ENCODE peak calls at places on chromosome 20, in nine cellular contexts. One of them, this sample, is unnamed.

GRCh38 chr20:50366270-50367103 is 143.7 kb upstream of the PTPN1 start:
- DNase-seq in renal cortical epithelial cell: peak; percentile 92
- DNase-seq in germinal center: no peak
- DNase-seq in neural crest cell: no peak
- DNase-seq in left colon: peak; percentile 93
- DNase-seq in GM12865: no peak
- DNase-seq in HS-5: no peak
- DNase-seq in D721Med: no peak
- DNase-seq in esophagus muscularis mucosa: no peak
- DNase-seq in this sample: no peak

GRCh38 chr20:24102749-24103148 is 114.2 kb upstream of the GGTLC1 start:
- DNase-seq in germinal center: no peak
- DNase-seq in neural crest cell: no peak
- DNase-seq in renal cortical epithelial cell: no peak
- DNase-seq in HS-5: peak; percentile 5
- DNase-seq in esophagus muscularis mucosa: no peak
- DNase-seq in D721Med: no peak
- DNase-seq in GM12865: no peak
- DNase-seq in left colon: no peak
- DNase-seq in this sample: no peak

GRCh38 chr20:50717312-50717711 is 14.1 kb upstream of the PARD6B start:
- DNase-seq in esophagus muscularis mucosa: no peak
- DNase-seq in germinal center: no peak
- DNase-seq in left colon: no peak
- DNase-seq in D721Med: no peak
- DNase-seq in GM12865: no peak
- DNase-seq in renal cortical epithelial cell: no peak
- DNase-seq in neural crest cell: no peak
- DNase-seq in HS-5: no peak
- DNase-seq in this sample: no peak

GRCh38 chr20:23127506-23128279 is 41.6 kb upstream of the CD93 start:
- DNase-seq in HS-5: no peak
- DNase-seq in renal cortical epithelial cell: no peak
- DNase-seq in GM12865: no peak
- DNase-seq in left colon: peak; percentile 20
- DNase-seq in esophagus muscularis mucosa: no peak
- DNase-seq in D721Med: no peak
- DNase-seq in germinal center: no peak
- DNase-seq in neural crest cell: no peak
- DNase-seq in this sample: no peak

GRCh38 chr20:14561733-14562132 is 224.3 kb upstream of the FLRT3 start:
- DNase-seq in GM12865: no peak
- DNase-seq in esophagus muscularis mucosa: no peak
- DNase-seq in neural crest cell: no peak
- DNase-seq in HS-5: no peak
- DNase-seq in left colon: no peak
- DNase-seq in germinal center: no peak
- DNase-seq in D721Med: no peak
- DNase-seq in renal cortical epithelial cell: no peak
- DNase-seq in this sample: peak; percentile 14

GRCh38 chr20:63846128-63846771 is 15.0 kb upstream of the ABHD16B start:
- DNase-seq in germinal center: no peak
- DNase-seq in HS-5: no peak
- DNase-seq in esophagus muscularis mucosa: no peak
- DNase-seq in neural crest cell: no peak
- DNase-seq in GM12865: no peak
- DNase-seq in renal cortical epithelial cell: no peak
- DNase-seq in left colon: no peak
- DNase-seq in D721Med: no peak
- DNase-seq in this sample: no peak

GRCh38 chr20:51533291-51534172 is 9.0 kb downstream of the NFATC2 start:
- DNase-seq in germinal center: no peak
- DNase-seq in D721Med: no peak
- DNase-seq in esophagus muscularis mucosa: no peak
- DNase-seq in renal cortical epithelial cell: peak; percentile 65
- DNase-seq in left colon: no peak
- DNase-seq in GM12865: no peak
- DNase-seq in HS-5: peak; percentile 90
- DNase-seq in neural crest cell: no peak
- DNase-seq in this sample: no peak

GRCh38 chr20:35556871-35557270 is 15.0 kb downstream of the ERGIC3 start:
- DNase-seq in left colon: no peak
- DNase-seq in germinal center: no peak
- DNase-seq in neural crest cell: no peak
- DNase-seq in renal cortical epithelial cell: no peak
- DNase-seq in esophagus muscularis mucosa: no peak
- DNase-seq in D721Med: peak; percentile 7
- DNase-seq in GM12865: no peak
- DNase-seq in HS-5: no peak
- DNase-seq in this sample: no peak

GRCh38 chr20:44489931-44490330 is 14.3 kb downstream of the TTPAL start:
- DNase-seq in renal cortical epithelial cell: no peak
- DNase-seq in left colon: no peak
- DNase-seq in neural crest cell: no peak
- DNase-seq in GM12865: peak; percentile 86
- DNase-seq in D721Med: no peak
- DNase-seq in HS-5: no peak
- DNase-seq in germinal center: no peak
- DNase-seq in esophagus muscularis mucosa: no peak
- DNase-seq in this sample: no peak

GRCh38 chr20:31718952-31719643 is 3.6 kb downstream of the BCL2L1 start:
- DNase-seq in GM12865: no peak
- DNase-seq in neural crest cell: no peak
- DNase-seq in germinal center: peak; percentile 2
- DNase-seq in esophagus muscularis mucosa: no peak
- DNase-seq in renal cortical epithelial cell: peak; percentile 65
- DNase-seq in D721Med: no peak
- DNase-seq in HS-5: no peak
- DNase-seq in left colon: peak; percentile 60
- DNase-seq in this sample: no peak

GRCh38 chr20:60553095-60553494 is 594.9 kb downstream of the CDH26 start:
- DNase-seq in left colon: no peak
- DNase-seq in germinal center: no peak
- DNase-seq in esophagus muscularis mucosa: no peak
- DNase-seq in D721Med: no peak
- DNase-seq in HS-5: peak; percentile 26
- DNase-seq in neural crest cell: no peak
- DNase-seq in renal cortical epithelial cell: no peak
- DNase-seq in GM12865: no peak
- DNase-seq in this sample: no peak

GRCh38 chr20:63381781-63382431 is 20.8 kb upstream of the CHRNA4 start:
- DNase-seq in germinal center: peak; percentile 78
- DNase-seq in esophagus muscularis mucosa: no peak
- DNase-seq in GM12865: no peak
- DNase-seq in renal cortical epithelial cell: no peak
- DNase-seq in HS-5: no peak
- DNase-seq in neural crest cell: peak; percentile 76
- DNase-seq in D721Med: peak; percentile 92
- DNase-seq in left colon: no peak
- DNase-seq in this sample: no peak

GRCh38 chr20:49427751-49428518 is 54.5 kb downstream of the KCNB1 start:
- DNase-seq in HS-5: no peak
- DNase-seq in germinal center: no peak
- DNase-seq in renal cortical epithelial cell: no peak
- DNase-seq in left colon: no peak
- DNase-seq in GM12865: no peak
- DNase-seq in neural crest cell: no peak
- DNase-seq in esophagus muscularis mucosa: no peak
- DNase-seq in D721Med: no peak
- DNase-seq in this sample: no peak

GRCh38 chr20:40562031-40562430 is 127.0 kb downstream of the MAFB start:
- DNase-seq in HS-5: no peak
- DNase-seq in esophagus muscularis mucosa: no peak
- DNase-seq in renal cortical epithelial cell: peak; percentile 27
- DNase-seq in GM12865: no peak
- DNase-seq in D721Med: no peak
- DNase-seq in left colon: peak; percentile 58
- DNase-seq in germinal center: no peak
- DNase-seq in neural crest cell: no peak
- DNase-seq in this sample: no peak

GRCh38 chr20:46270977-46271744 is 37.1 kb downstream of the CDH22 start:
- DNase-seq in HS-5: no peak
- DNase-seq in GM12865: no peak
- DNase-seq in renal cortical epithelial cell: no peak
- DNase-seq in left colon: no peak
- DNase-seq in neural crest cell: no peak
- DNase-seq in D721Med: no peak
- DNase-seq in germinal center: no peak
- DNase-seq in esophagus muscularis mucosa: no peak
- DNase-seq in this sample: no peak

GRCh38 chr20:58659841-58660240 is 8.8 kb downstream of the STX16 start:
- DNase-seq in D721Med: no peak
- DNase-seq in esophagus muscularis mucosa: peak; percentile 45
- DNase-seq in neural crest cell: no peak
- DNase-seq in left colon: no peak
- DNase-seq in renal cortical epithelial cell: peak; percentile 41
- DNase-seq in HS-5: no peak
- DNase-seq in GM12865: no peak
- DNase-seq in germinal center: no peak
- DNase-seq in this sample: no peak

GRCh38 chr20:12902992-12903391 is 105.8 kb upstream of the SPTLC3 start:
- DNase-seq in left colon: no peak
- DNase-seq in renal cortical epithelial cell: no peak
- DNase-seq in esophagus muscularis mucosa: no peak
- DNase-seq in D721Med: no peak
- DNase-seq in neural crest cell: no peak
- DNase-seq in GM12865: no peak
- DNase-seq in germinal center: no peak
- DNase-seq in HS-5: no peak
- DNase-seq in this sample: no peak

GRCh38 chr20:3919352-3919751 is 30.2 kb downstream of the PANK2 start:
- DNase-seq in neural crest cell: no peak
- DNase-seq in germinal center: no peak
- DNase-seq in renal cortical epithelial cell: no peak
- DNase-seq in left colon: no peak
- DNase-seq in esophagus muscularis mucosa: no peak
- DNase-seq in GM12865: no peak
- DNase-seq in HS-5: no peak
- DNase-seq in D721Med: no peak
- DNase-seq in this sample: no peak

GRCh38 chr20:47502801-47503239 is 1.1 kb downstream of the NCOA3 start:
- DNase-seq in GM12865: peak; percentile 74
- DNase-seq in renal cortical epithelial cell: peak; percentile 36
- DNase-seq in left colon: no peak
- DNase-seq in germinal center: peak; percentile 60
- DNase-seq in HS-5: peak; percentile 77
- DNase-seq in esophagus muscularis mucosa: no peak
- DNase-seq in D721Med: no peak
- DNase-seq in neural crest cell: no peak
- DNase-seq in this sample: peak; percentile 19

GRCh38 chr20:62821726-62822210 is 4.9 kb downstream of the COL9A3 start:
- DNase-seq in esophagus muscularis mucosa: no peak
- DNase-seq in D721Med: no peak
- DNase-seq in HS-5: no peak
- DNase-seq in GM12865: no peak
- DNase-seq in left colon: no peak
- DNase-seq in germinal center: no peak
- DNase-seq in renal cortical epithelial cell: no peak
- DNase-seq in neural crest cell: no peak
- DNase-seq in this sample: no peak

GRCh38 chr20:64045346-64046011 is 4.0 kb downstream of the SOX18 start:
- DNase-seq in germinal center: no peak
- DNase-seq in neural crest cell: no peak
- DNase-seq in renal cortical epithelial cell: no peak
- DNase-seq in esophagus muscularis mucosa: no peak
- DNase-seq in GM12865: no peak
- DNase-seq in D721Med: no peak
- DNase-seq in HS-5: no peak
- DNase-seq in left colon: no peak
- DNase-seq in this sample: no peak

GRCh38 chr20:63234693-63235398 is 859 bp upstream of the BIRC7 start:
- DNase-seq in renal cortical epithelial cell: no peak
- DNase-seq in neural crest cell: no peak
- DNase-seq in D721Med: no peak
- DNase-seq in HS-5: no peak
- DNase-seq in esophagus muscularis mucosa: no peak
- DNase-seq in GM12865: peak; percentile 30
- DNase-seq in left colon: no peak
- DNase-seq in germinal center: peak; percentile 29
- DNase-seq in this sample: no peak

GRCh38 chr20:49578436-49578835 is 10.5 kb upstream of the PTGIS start:
- DNase-seq in left colon: no peak
- DNase-seq in renal cortical epithelial cell: no peak
- DNase-seq in esophagus muscularis mucosa: no peak
- DNase-seq in neural crest cell: no peak
- DNase-seq in HS-5: no peak
- DNase-seq in germinal center: no peak
- DNase-seq in GM12865: no peak
- DNase-seq in D721Med: no peak
- DNase-seq in this sample: no peak

GRCh38 chr20:8633366-8633765 is 435.5 kb upstream of the PLCB4 start:
- DNase-seq in D721Med: no peak
- DNase-seq in HS-5: peak; percentile 45
- DNase-seq in germinal center: no peak
- DNase-seq in neural crest cell: no peak
- DNase-seq in esophagus muscularis mucosa: no peak
- DNase-seq in GM12865: no peak
- DNase-seq in renal cortical epithelial cell: peak; percentile 42
- DNase-seq in left colon: no peak
- DNase-seq in this sample: no peak

GRCh38 chr20:10171864-10172751 is 46.5 kb upstream of the SNAP25 start:
- DNase-seq in renal cortical epithelial cell: peak; percentile 25
- DNase-seq in neural crest cell: peak; percentile 7
- DNase-seq in GM12865: no peak
- DNase-seq in left colon: no peak
- DNase-seq in D721Med: peak; percentile 21
- DNase-seq in germinal center: peak; percentile 6
- DNase-seq in esophagus muscularis mucosa: no peak
- DNase-seq in HS-5: no peak
- DNase-seq in this sample: no peak

GRCh38 chr20:35978041-35978513 is 9.7 kb downstream of the CNBD2 start:
- DNase-seq in renal cortical epithelial cell: no peak
- DNase-seq in germinal center: no peak
- DNase-seq in esophagus muscularis mucosa: no peak
- DNase-seq in left colon: no peak
- DNase-seq in D721Med: no peak
- DNase-seq in HS-5: no peak
- DNase-seq in neural crest cell: no peak
- DNase-seq in GM12865: no peak
- DNase-seq in this sample: no peak

GRCh38 chr20:62702886-62703852 is 5.5 kb upstream of the NTSR1 start:
- DNase-seq in esophagus muscularis mucosa: no peak
- DNase-seq in D721Med: no peak
- DNase-seq in left colon: no peak
- DNase-seq in neural crest cell: no peak
- DNase-seq in germinal center: no peak
- DNase-seq in renal cortical epithelial cell: peak; percentile 63
- DNase-seq in GM12865: no peak
- DNase-seq in HS-5: peak; percentile 94
- DNase-seq in this sample: peak; percentile 61